ENCODE peak calls at places on chromosomes 4 and X, in five cellular contexts. A is OCI-LY7, K is ACHN, C is NCI-H69, O is sciatic nerve. V is an unnamed sample.
A peak's percentile ranks its signal among the peaks of the same experiment; 100 is the strongest.

GRCh38 chr4:73653695-73654106 is 33.5 kb upstream of the RASSF6 start:
- DNase-seq in A (peak; percentile 90), K (peak; percentile 42), C (peak; percentile 69), O (no peak), V (peak; percentile 8)

GRCh38 chr4:10704050-10704810 is 19.7 kb upstream of the CLNK start:
- DNase-seq in A (no peak), K (no peak), C (peak; percentile 90), O (no peak), V (no peak)

GRCh38 chr4:8188085-8188484 is 11.0 kb upstream of the SH3TC1 start:
- DNase-seq in A (no peak), K (peak; percentile 43), C (peak; percentile 63), O (no peak), V (no peak)

GRCh38 chrX:108439434-108439883 is at the start of gene COL4A5:
- DNase-seq in A (no peak), K (peak; percentile 83), C (peak; percentile 96), O (peak; percentile 56), V (peak; percentile 57)

GRCh38 chrX:119826399-119826959 is 26.3 kb downstream of the UPF3B start:
- DNase-seq in A (no peak), K (no peak), C (no peak), O (no peak), V (no peak)

GRCh38 chrX:22950278-22951266 is 49.2 kb upstream of the DDX53 start:
- DNase-seq in A (no peak), K (peak; percentile 82), C (no peak), O (no peak), V (no peak)

GRCh38 chr4:6421397-6421796 is 51.0 kb downstream of the PPP2R2C start:
- DNase-seq in A (no peak), K (no peak), C (no peak), O (no peak), V (no peak)

GRCh38 chr4:186067757-186068385 is 1.1 kb upstream of the TLR3 start:
- DNase-seq in A (peak; percentile 62), K (peak; percentile 74), C (no peak), O (peak; percentile 73), V (no peak)

GRCh38 chrX:10111364-10112148 is 45.2 kb upstream of the CLCN4 start:
- DNase-seq in A (peak; percentile 89), K (no peak), C (no peak), O (no peak), V (no peak)

GRCh38 chrX:41238543-41238942 is 95.4 kb upstream of the DDX3X start:
- DNase-seq in A (no peak), K (peak; percentile 27), C (no peak), O (no peak), V (no peak)

GRCh38 chr4:48963042-48963679 is 22.9 kb upstream of the CWH43 start:
- DNase-seq in A (peak; percentile 89), K (peak; percentile 82), C (peak; percentile 85), O (peak; percentile 73), V (peak; percentile 82)

GRCh38 chr4:190121759-190122158 is 51.8 kb upstream of the DUX4 start:
- DNase-seq in A (peak; percentile 24), K (no peak), C (no peak), O (no peak), V (no peak)

GRCh38 chrX:65769564-65770292 is 102.3 kb downstream of the MSN start:
- DNase-seq in A (no peak), K (no peak), C (no peak), O (no peak), V (no peak)

GRCh38 chr4:128812360-128812958 is 3.0 kb downstream of the JADE1 start:
- DNase-seq in A (peak; percentile 75), K (peak; percentile 69), C (peak; percentile 88), O (peak; percentile 72), V (no peak)

GRCh38 chr4:74105656-74106275 is 6.8 kb upstream of the CXCL2 start:
- DNase-seq in A (no peak), K (no peak), C (no peak), O (peak; percentile 70), V (no peak)

GRCh38 chrX:9867214-9867613 is 81.0 kb downstream of the SHROOM2 start:
- DNase-seq in A (no peak), K (no peak), C (no peak), O (no peak), V (no peak)

GRCh38 chrX:9525511-9526248 is 60.8 kb downstream of the TBL1X start:
- DNase-seq in A (peak; percentile 68), K (no peak), C (no peak), O (no peak), V (peak; percentile 17)

GRCh38 chr4:43932448-43932847 is 516.2 kb downstream of the KCTD8 start:
- DNase-seq in A (no peak), K (no peak), C (no peak), O (no peak), V (no peak)

GRCh38 chrX:24553016-24553415 is 87.9 kb downstream of the PDK3 start:
- DNase-seq in A (no peak), K (no peak), C (no peak), O (no peak), V (no peak)

GRCh38 chrX:44874481-44875184 is 1.6 kb downstream of the KDM6A start:
- DNase-seq in A (peak; percentile 37), K (peak; percentile 36), C (peak; percentile 57), O (no peak), V (no peak)